ENCODE peak calls at places on chromosome 20, in ten cellular contexts. O, F, C, N, W, B, D, U, M and K are unnamed samples.

GRCh38 chr20:34578040-34578439 is 19.5 kb downstream of the MAP1LC3A start:
- DNase-seq in O (no peak), F (no peak), C (peak; percentile 71), N (no peak), W (peak; percentile 62), B (no peak), D (no peak), U (no peak), M (no peak), K (no peak)

GRCh38 chr20:47296950-47297349 is 59.5 kb downstream of the ZMYND8 start:
- DNase-seq in O (no peak), F (no peak), C (no peak), N (no peak), W (peak; percentile 43), B (no peak), D (no peak), U (no peak), M (no peak), K (no peak)

GRCh38 chr20:4959582-4959981 is 41.7 kb downstream of the SLC23A2 start:
- DNase-seq in O (no peak), F (no peak), C (no peak), N (no peak), W (no peak), B (no peak), D (no peak), U (no peak), M (no peak), K (no peak)

GRCh38 chr20:62186096-62186426 is 3.2 kb downstream of the MTG2 start:
- DNase-seq in O (no peak), F (no peak), C (no peak), N (no peak), W (no peak), B (no peak), D (no peak), U (no peak), M (no peak), K (no peak)

GRCh38 chr20:2462484-2462883 is 8.1 kb downstream of the SNRPB start:
- DNase-seq in O (no peak), F (no peak), C (no peak), N (no peak), W (no peak), B (no peak), D (no peak), U (no peak), M (no peak), K (no peak)

GRCh38 chr20:44084891-44085290 is 102.1 kb downstream of the JPH2 start:
- DNase-seq in O (no peak), F (no peak), C (no peak), N (no peak), W (no peak), B (no peak), D (no peak), U (no peak), M (no peak), K (no peak)

GRCh38 chr20:38878798-38879197 is 47.4 kb upstream of the FAM83D start:
- DNase-seq in O (no peak), F (no peak), C (peak; percentile 27), N (peak; percentile 49), W (peak; percentile 38), B (no peak), D (peak; percentile 85), U (peak; percentile 77), M (no peak), K (no peak)

GRCh38 chr20:19932170-19932667 is 84.9 kb upstream of the NAA20 start:
- DNase-seq in O (no peak), F (no peak), C (peak; percentile 94), N (no peak), W (peak; percentile 97), B (no peak), D (no peak), U (no peak), M (no peak), K (no peak)

GRCh38 chr20:18904624-18905023 is 91.0 kb downstream of the SCP2D1 start:
- DNase-seq in O (no peak), F (no peak), C (no peak), N (no peak), W (no peak), B (no peak), D (no peak), U (no peak), M (no peak), K (peak; percentile 20)

GRCh38 chr20:61109221-61109805 is 142.7 kb upstream of the CDH4 start:
- DNase-seq in O (no peak), F (no peak), C (no peak), N (no peak), W (no peak), B (no peak), D (no peak), U (no peak), M (no peak), K (no peak)

GRCh38 chr20:10590950-10591349 is 82.8 kb downstream of the JAG1 start:
- DNase-seq in O (no peak), F (no peak), C (no peak), N (no peak), W (no peak), B (no peak), D (no peak), U (no peak), M (no peak), K (no peak)

GRCh38 chr20:44302026-44302669 is 8.9 kb downstream of the FITM2 start:
- DNase-seq in O (no peak), F (no peak), C (no peak), N (no peak), W (no peak), B (no peak), D (peak; percentile 52), U (no peak), M (no peak), K (no peak)

GRCh38 chr20:48722002-48722731 is 105.6 kb downstream of the PREX1 start:
- DNase-seq in O (no peak), F (no peak), C (no peak), N (no peak), W (peak; percentile 85), B (no peak), D (no peak), U (no peak), M (no peak), K (no peak)

GRCh38 chr20:64077876-64078551 is 1.3 kb downstream of the RGS19 start:
- DNase-seq in O (peak; percentile 67), F (no peak), C (no peak), N (no peak), W (no peak), B (peak; percentile 39), D (no peak), U (no peak), M (no peak), K (no peak)